ENCODE peak calls at places on chromosomes 7 and 10, in ten cellular contexts. G is A549, W is lower lobe of right lung, S is Peyer's patch, I is mammary epithelial cell, P is thyroid gland, L is IMR-90, C is H9, N is A673, Y is heart left ventricle. X is an unnamed sample.

GRCh38 chr7:21092923-21093702 is 306.4 kb upstream of the SP8 start:
- DNase-seq in G (no peak), W (no peak), S (no peak), I (no peak), P (no peak), L (no peak), C (no peak), N (no peak), Y (no peak), X (no peak)

GRCh38 chr7:30168800-30169584 is 34.2 kb downstream of the MTURN start:
- DNase-seq in G (peak; percentile 42), W (no peak), S (no peak), I (peak; percentile 98), P (no peak), L (peak; percentile 89), C (peak; percentile 60), N (no peak), Y (no peak), X (no peak)

GRCh38 chr10:128860574-128860973 is 606.5 kb upstream of the MGMT start:
- DNase-seq in G (no peak), W (no peak), S (no peak), I (no peak), P (no peak), L (no peak), C (no peak), N (no peak), Y (no peak), X (no peak)

GRCh38 chr10:58778966-58779365 is 266.3 kb downstream of the BICC1 start:
- DNase-seq in G (no peak), W (no peak), S (no peak), I (no peak), P (no peak), L (no peak), C (no peak), N (no peak), Y (no peak), X (no peak)

GRCh38 chr10:972763-973162 is 15.5 kb upstream of the GTPBP4 start:
- DNase-seq in G (no peak), W (no peak), S (peak; percentile 36), I (no peak), P (peak; percentile 13), L (no peak), C (no peak), N (no peak), Y (no peak), X (no peak)

GRCh38 chr10:125331056-125331455 is 170.7 kb upstream of the CTBP2 start:
- DNase-seq in G (no peak), W (no peak), S (no peak), I (no peak), P (no peak), L (no peak), C (no peak), N (no peak), Y (no peak), X (no peak)

GRCh38 chr7:88226886-88227516 is 7.2 kb upstream of the SRI start:
- DNase-seq in G (peak; percentile 94), W (peak; percentile 78), S (peak; percentile 80), I (peak; percentile 96), P (no peak), L (peak; percentile 80), C (no peak), N (no peak), Y (no peak), X (no peak)

GRCh38 chr7:111240371-111240770 is 149.4 kb downstream of the LRRN3 start:
- DNase-seq in G (no peak), W (no peak), S (no peak), I (no peak), P (no peak), L (no peak), C (no peak), N (no peak), Y (no peak), X (no peak)

GRCh38 chr7:63899691-63900393 is 98.8 kb upstream of the ZNF722 start:
- DNase-seq in G (no peak), W (peak; percentile 84), S (peak; percentile 50), I (no peak), P (peak; percentile 79), L (no peak), C (no peak), N (no peak), Y (peak; percentile 66), X (peak; percentile 63)

GRCh38 chr7:33946094-33946699 is 40.9 kb downstream of the BMPER start:
- DNase-seq in G (no peak), W (no peak), S (no peak), I (peak; percentile 59), P (no peak), L (no peak), C (no peak), N (no peak), Y (no peak), X (no peak)

GRCh38 chr7:38673795-38674194 is 42.6 kb upstream of the AMPH start:
- DNase-seq in G (peak; percentile 8), W (no peak), S (no peak), I (peak; percentile 87), P (no peak), L (peak; percentile 84), C (no peak), N (no peak), Y (no peak), X (no peak)

GRCh38 chr10:113385021-113385975 is 167.6 kb upstream of the HABP2 start:
- DNase-seq in G (peak; percentile 84), W (peak; percentile 80), S (peak; percentile 86), I (peak; percentile 68), P (peak; percentile 88), L (peak; percentile 85), C (peak; percentile 83), N (peak; percentile 88), Y (peak; percentile 83), X (peak; percentile 22)

GRCh38 chr7:30411173-30411572 is 67.4 kb downstream of the NOD1 start:
- DNase-seq in G (no peak), W (no peak), S (no peak), I (no peak), P (no peak), L (no peak), C (no peak), N (no peak), Y (no peak), X (no peak)

DNA sequence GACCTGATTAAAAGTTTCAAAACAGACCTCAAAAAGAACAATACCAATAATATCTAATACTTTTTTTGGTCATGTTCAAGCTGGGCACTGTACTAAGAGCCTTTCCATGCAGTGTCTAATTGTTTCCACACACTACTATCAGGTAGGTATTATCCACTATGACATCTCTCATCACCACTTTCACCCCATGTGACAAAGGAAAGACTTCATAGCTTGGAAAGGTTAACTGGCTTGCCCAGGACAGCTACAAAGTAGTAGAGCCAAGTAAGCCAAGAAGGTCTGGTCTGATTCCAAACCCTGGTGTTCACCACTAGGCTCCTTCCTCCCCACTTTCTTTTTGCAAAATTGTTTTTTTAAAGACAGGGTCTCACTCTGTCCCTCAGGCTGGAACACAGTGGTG is 400.5 kb downstream of the KCNMA1 start:
- DNase-seq in G (no peak), W (no peak), S (no peak), I (no peak), P (no peak), L (no peak), C (no peak), N (no peak), Y (no peak), X (no peak)
- H3K4me1 ChIP-seq in G (peaks cover 4% of the 10 kb centered on the region), W (no peaks in the 10 kb centered on the region), S (peaks cover 3% of the 10 kb centered on the region), I (peaks cover 7% of the 10 kb centered on the region), P (peaks cover 16% of the 10 kb centered on the region), L (peaks cover 12% of the 10 kb centered on the region), C (no peaks in the 10 kb centered on the region), N (no peaks in the 10 kb centered on the region), Y (no peaks in the 10 kb centered on the region), X (no peaks in the 10 kb centered on the region)

DNA sequence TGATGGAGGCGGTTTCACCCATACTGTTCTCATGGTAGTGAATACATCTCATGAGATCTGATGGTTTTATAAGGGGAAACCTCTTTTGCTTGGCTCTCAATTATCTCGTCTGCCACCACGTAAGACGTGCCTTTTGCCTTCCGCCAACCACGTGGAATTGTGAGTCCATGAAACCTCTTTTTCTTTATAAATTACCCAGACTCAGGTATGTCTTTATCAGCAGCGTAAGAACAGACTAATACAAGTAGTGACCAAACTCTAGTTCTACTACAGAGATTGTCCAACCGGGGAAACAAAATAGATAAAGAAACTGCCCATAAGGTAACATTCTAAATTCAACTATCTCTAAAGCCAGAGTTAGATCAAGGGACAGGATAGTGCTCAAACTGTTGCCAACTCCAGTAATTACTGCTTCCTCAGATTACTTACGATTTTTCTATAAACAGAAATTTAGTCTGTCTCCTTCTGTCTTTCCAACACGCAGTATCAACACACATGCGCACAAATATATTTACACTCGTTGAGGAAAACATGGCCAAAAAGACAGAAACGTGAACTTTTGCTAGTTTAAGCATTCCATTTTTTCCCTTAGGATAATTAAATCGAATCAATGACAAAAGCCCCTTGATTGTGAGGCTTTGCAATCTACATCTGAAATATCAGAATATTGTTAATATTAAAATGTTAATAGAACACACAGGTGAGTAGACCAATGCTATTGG is 36.9 kb downstream of the CREB3L2 start:
- DNase-seq in G (no peak), W (no peak), S (no peak), I (no peak), P (no peak), L (no peak), C (no peak), N (no peak), Y (no peak), X (no peak)
- H3K4me1 ChIP-seq in G (peaks cover 31% of the 10 kb centered on the region), W (peaks cover 39% of the 10 kb centered on the region), S (peaks cover 9% of the 10 kb centered on the region), I (peaks cover 12% of the 10 kb centered on the region), P (peaks cover 94% of the 10 kb centered on the region), L (peaks cover 27% of the 10 kb centered on the region), C (peaks cover 15% of the 10 kb centered on the region), N (peaks cover 18% of the 10 kb centered on the region), Y (peaks cover 7% of the 10 kb centered on the region), X (peaks cover 24% of the 10 kb centered on the region)

DNA sequence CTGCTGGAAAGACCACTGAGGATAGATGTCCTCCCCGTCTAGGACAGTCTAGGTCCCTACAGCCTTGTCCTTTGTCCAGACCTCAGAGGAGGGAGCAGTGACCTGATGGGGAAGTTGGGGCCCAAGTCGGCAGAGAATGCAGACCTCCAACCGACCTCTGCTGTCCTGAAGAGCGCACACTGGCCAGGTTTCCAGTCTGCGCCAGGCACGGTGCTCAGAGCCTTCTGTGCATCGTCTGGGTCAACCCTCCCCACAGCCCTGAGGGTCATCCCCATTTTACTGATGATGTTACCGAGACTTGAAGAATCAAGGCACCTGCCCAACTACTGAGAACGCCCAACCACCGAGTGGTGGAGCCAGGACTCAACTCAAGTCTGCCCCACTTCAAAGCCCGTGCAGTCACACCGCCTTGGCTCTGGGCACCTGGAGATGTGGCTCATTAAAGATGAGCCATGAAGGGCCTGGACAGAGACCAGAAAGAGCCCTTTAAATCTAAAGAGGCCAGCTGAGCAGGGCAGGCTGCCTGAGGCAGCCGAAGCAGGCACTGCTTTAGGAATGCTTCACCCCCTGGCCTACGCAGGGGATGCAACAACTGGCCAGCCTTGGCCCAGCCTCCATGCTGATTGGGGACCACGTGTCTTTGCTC is 4.4 kb downstream of the ITPRIP start:
- DNase-seq in G (no peak), W (no peak), S (peak; percentile 43), I (no peak), P (peak; percentile 64), L (no peak), C (no peak), N (no peak), Y (peak; percentile 18), X (no peak)
- H3K4me1 ChIP-seq in G (peaks cover 67% of the 10 kb centered on the region), W (peaks cover 81% of the 10 kb centered on the region), S (peaks cover 74% of the 10 kb centered on the region), I (peaks cover 61% of the 10 kb centered on the region), P (peaks cover 78% of the 10 kb centered on the region), L (peaks cover 52% of the 10 kb centered on the region), C (peaks cover 37% of the 10 kb centered on the region), N (peaks cover 60% of the 10 kb centered on the region), Y (peaks cover 67% of the 10 kb centered on the region), X (peaks cover 82% of the 10 kb centered on the region)

DNA sequence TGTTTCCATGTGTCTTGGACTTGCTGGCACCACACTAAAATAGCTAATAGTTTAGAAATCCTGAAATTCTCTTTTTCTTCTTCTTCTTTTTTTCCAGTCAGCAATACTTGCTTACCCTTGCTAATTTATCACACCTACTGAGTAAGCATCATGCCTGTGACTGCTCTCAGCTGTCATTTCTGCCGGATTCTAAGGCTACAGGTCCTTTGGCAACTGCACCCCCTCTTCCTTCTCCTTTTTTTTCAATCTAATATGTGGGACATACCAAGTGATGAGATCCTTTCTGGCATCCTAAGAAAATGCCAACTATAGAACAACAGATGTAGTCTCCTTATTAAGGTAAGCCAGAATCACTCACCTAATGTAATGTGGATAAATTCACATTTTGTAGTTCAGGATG is 444.7 kb downstream of the MAGI2 start:
- DNase-seq in G (no peak), W (no peak), S (no peak), I (no peak), P (no peak), L (no peak), C (no peak), N (no peak), Y (no peak), X (no peak)
- H3K4me1 ChIP-seq in G (no peaks in the 10 kb centered on the region), W (no peaks in the 10 kb centered on the region), S (no peaks in the 10 kb centered on the region), I (no peaks in the 10 kb centered on the region), P (no peaks in the 10 kb centered on the region), L (no peaks in the 10 kb centered on the region), C (no peaks in the 10 kb centered on the region), N (peaks cover 16% of the 10 kb centered on the region), Y (no peaks in the 10 kb centered on the region), X (no peaks in the 10 kb centered on the region)

X was measured in CD8-positive, alpha-beta memory T cell.